ENCODE peak calls at places on chromosomes 13 and 19, in eight cellular contexts. One of them, this sample, is unnamed.

GRCh38 chr19:15871570-15871969 is 26.3 kb downstream of the CYP4F2 start:
- DNase-seq in ELF-1: no peak
- DNase-seq in EH: no peak
- DNase-seq in amniotic stem cell: no peak
- DNase-seq in mucosa of gallbladder: no peak
- DNase-seq in type B pancreatic cell: no peak
- DNase-seq in iris pigment epithelial cell: no peak
- DNase-seq in MV-4-11: no peak
- DNase-seq in this sample: no peak

GRCh38 chr13:41456768-41457588 is at the start of gene RGCC:
- DNase-seq in MV-4-11: peak; percentile 34
- DNase-seq in amniotic stem cell: no peak
- DNase-seq in EH: peak; percentile 54
- DNase-seq in type B pancreatic cell: peak; percentile 81
- DNase-seq in mucosa of gallbladder: peak; percentile 47
- DNase-seq in ELF-1: peak; percentile 75
- DNase-seq in iris pigment epithelial cell: peak; percentile 39
- DNase-seq in this sample: peak; percentile 62

GRCh38 chr13:86846501-86846900 is 824.7 kb upstream of the SLITRK5 start:
- DNase-seq in amniotic stem cell: no peak
- DNase-seq in mucosa of gallbladder: no peak
- DNase-seq in iris pigment epithelial cell: peak; percentile 50
- DNase-seq in MV-4-11: no peak
- DNase-seq in ELF-1: no peak
- DNase-seq in EH: no peak
- DNase-seq in type B pancreatic cell: no peak
- DNase-seq in this sample: no peak

GRCh38 chr13:23086951-23087350 is 93.8 kb upstream of the SGCG start:
- DNase-seq in EH: no peak
- DNase-seq in iris pigment epithelial cell: no peak
- DNase-seq in mucosa of gallbladder: no peak
- DNase-seq in type B pancreatic cell: no peak
- DNase-seq in amniotic stem cell: no peak
- DNase-seq in MV-4-11: no peak
- DNase-seq in ELF-1: no peak
- DNase-seq in this sample: no peak

GRCh38 chr19:48169585-48169973 is 565 bp downstream of the LIG1 start:
- DNase-seq in ELF-1: peak; percentile 58
- DNase-seq in mucosa of gallbladder: peak; percentile 80
- DNase-seq in type B pancreatic cell: peak; percentile 88
- DNase-seq in iris pigment epithelial cell: peak; percentile 55
- DNase-seq in amniotic stem cell: peak; percentile 23
- DNase-seq in MV-4-11: peak; percentile 33
- DNase-seq in EH: peak; percentile 70
- DNase-seq in this sample: peak; percentile 63

GRCh38 chr13:65784088-65784816 is 1445.9 kb downstream of the PCDH9 start:
- DNase-seq in iris pigment epithelial cell: no peak
- DNase-seq in amniotic stem cell: no peak
- DNase-seq in type B pancreatic cell: no peak
- DNase-seq in ELF-1: no peak
- DNase-seq in mucosa of gallbladder: no peak
- DNase-seq in EH: no peak
- DNase-seq in MV-4-11: no peak
- DNase-seq in this sample: no peak

GRCh38 chr19:58325623-58326022 is 1.2 kb upstream of the ZSCAN22 start:
- DNase-seq in EH: no peak
- DNase-seq in type B pancreatic cell: no peak
- DNase-seq in MV-4-11: no peak
- DNase-seq in amniotic stem cell: no peak
- DNase-seq in iris pigment epithelial cell: peak; percentile 57
- DNase-seq in mucosa of gallbladder: no peak
- DNase-seq in ELF-1: no peak
- DNase-seq in this sample: no peak

GRCh38 chr19:5091576-5092215 is 122.8 kb downstream of the KDM4B start:
- DNase-seq in MV-4-11: no peak
- DNase-seq in ELF-1: no peak
- DNase-seq in iris pigment epithelial cell: no peak
- DNase-seq in type B pancreatic cell: no peak
- DNase-seq in mucosa of gallbladder: no peak
- DNase-seq in EH: no peak
- DNase-seq in amniotic stem cell: no peak
- DNase-seq in this sample: no peak

GRCh38 chr19:611506-611869 is 21.8 kb downstream of the HCN2 start:
- DNase-seq in amniotic stem cell: peak; percentile 71
- DNase-seq in iris pigment epithelial cell: peak; percentile 98
- DNase-seq in EH: peak; percentile 99
- DNase-seq in type B pancreatic cell: no peak
- DNase-seq in mucosa of gallbladder: no peak
- DNase-seq in MV-4-11: no peak
- DNase-seq in ELF-1: no peak
- DNase-seq in this sample: peak; percentile 97

GRCh38 chr13:82947121-82948077 is 934.9 kb downstream of the SLITRK1 start:
- DNase-seq in amniotic stem cell: no peak
- DNase-seq in mucosa of gallbladder: no peak
- DNase-seq in iris pigment epithelial cell: peak; percentile 20
- DNase-seq in type B pancreatic cell: no peak
- DNase-seq in ELF-1: no peak
- DNase-seq in EH: peak; percentile 59
- DNase-seq in MV-4-11: no peak
- DNase-seq in this sample: peak; percentile 63

GRCh38 chr19:1038995-1039645 is 787 bp upstream of the ABCA7 start:
- DNase-seq in type B pancreatic cell: no peak
- DNase-seq in MV-4-11: no peak
- DNase-seq in iris pigment epithelial cell: no peak
- DNase-seq in mucosa of gallbladder: no peak
- DNase-seq in EH: peak; percentile 56
- DNase-seq in amniotic stem cell: no peak
- DNase-seq in ELF-1: peak; percentile 24
- DNase-seq in this sample: peak; percentile 31

GRCh38 chr13:100045355-100045754 is 43.5 kb upstream of the PCCA start:
- DNase-seq in mucosa of gallbladder: no peak
- DNase-seq in ELF-1: no peak
- DNase-seq in iris pigment epithelial cell: no peak
- DNase-seq in MV-4-11: no peak
- DNase-seq in type B pancreatic cell: no peak
- DNase-seq in EH: no peak
- DNase-seq in amniotic stem cell: no peak
- DNase-seq in this sample: no peak

GRCh38 chr19:49799798-49800376 is 13.2 kb downstream of the FUZ start:
- DNase-seq in ELF-1: peak; percentile 58
- DNase-seq in amniotic stem cell: no peak
- DNase-seq in MV-4-11: no peak
- DNase-seq in EH: no peak
- DNase-seq in iris pigment epithelial cell: no peak
- DNase-seq in mucosa of gallbladder: no peak
- DNase-seq in type B pancreatic cell: no peak
- DNase-seq in this sample: no peak

GRCh38 chr13:26213345-26213744 is 8.8 kb downstream of the RNF6 start:
- DNase-seq in mucosa of gallbladder: no peak
- DNase-seq in iris pigment epithelial cell: no peak
- DNase-seq in ELF-1: no peak
- DNase-seq in amniotic stem cell: no peak
- DNase-seq in MV-4-11: no peak
- DNase-seq in type B pancreatic cell: no peak
- DNase-seq in EH: no peak
- DNase-seq in this sample: no peak

GRCh38 chr19:53908106-53908932 is 759 bp upstream of the CACNG7 start:
- DNase-seq in MV-4-11: no peak
- DNase-seq in mucosa of gallbladder: no peak
- DNase-seq in amniotic stem cell: no peak
- DNase-seq in iris pigment epithelial cell: peak; percentile 53
- DNase-seq in EH: peak; percentile 50
- DNase-seq in ELF-1: peak; percentile 83
- DNase-seq in type B pancreatic cell: no peak
- DNase-seq in this sample: peak; percentile 51

GRCh38 chr13:36919206-36919832 is 719 bp downstream of the SMAD9 start:
- DNase-seq in ELF-1: peak; percentile 65
- DNase-seq in type B pancreatic cell: no peak
- DNase-seq in MV-4-11: no peak
- DNase-seq in amniotic stem cell: no peak
- DNase-seq in iris pigment epithelial cell: peak; percentile 22
- DNase-seq in mucosa of gallbladder: no peak
- DNase-seq in EH: peak; percentile 47
- DNase-seq in this sample: peak; percentile 44

GRCh38 chr19:27974082-27974513 is 1238.9 kb downstream of the UQCRFS1 start:
- DNase-seq in mucosa of gallbladder: peak; percentile 25
- DNase-seq in type B pancreatic cell: no peak
- DNase-seq in amniotic stem cell: no peak
- DNase-seq in ELF-1: peak; percentile 42
- DNase-seq in EH: no peak
- DNase-seq in MV-4-11: peak; percentile 40
- DNase-seq in iris pigment epithelial cell: peak; percentile 6
- DNase-seq in this sample: peak; percentile 16

GRCh38 chr13:33577037-33577436 is 240.9 kb upstream of the RFC3 start:
- DNase-seq in mucosa of gallbladder: no peak
- DNase-seq in type B pancreatic cell: no peak
- DNase-seq in MV-4-11: no peak
- DNase-seq in EH: peak; percentile 7
- DNase-seq in iris pigment epithelial cell: peak; percentile 32
- DNase-seq in ELF-1: no peak
- DNase-seq in amniotic stem cell: no peak
- DNase-seq in this sample: no peak

GRCh38 chr13:21902709-21903098 is 231.8 kb downstream of the FGF9 start:
- DNase-seq in ELF-1: no peak
- DNase-seq in mucosa of gallbladder: no peak
- DNase-seq in type B pancreatic cell: no peak
- DNase-seq in amniotic stem cell: no peak
- DNase-seq in MV-4-11: no peak
- DNase-seq in EH: no peak
- DNase-seq in iris pigment epithelial cell: no peak
- DNase-seq in this sample: no peak

GRCh38 chr13:74767031-74767430 is 632.8 kb upstream of the KLF12 start:
- DNase-seq in mucosa of gallbladder: no peak
- DNase-seq in ELF-1: no peak
- DNase-seq in amniotic stem cell: peak; percentile 17
- DNase-seq in EH: peak; percentile 73
- DNase-seq in MV-4-11: peak; percentile 81
- DNase-seq in iris pigment epithelial cell: peak; percentile 80
- DNase-seq in type B pancreatic cell: no peak
- DNase-seq in this sample: peak; percentile 69

GRCh38 chr19:51807111-51807701 is 12.2 kb downstream of the FPR3 start:
- DNase-seq in type B pancreatic cell: no peak
- DNase-seq in ELF-1: peak; percentile 87
- DNase-seq in amniotic stem cell: no peak
- DNase-seq in iris pigment epithelial cell: peak; percentile 48
- DNase-seq in EH: peak; percentile 44
- DNase-seq in MV-4-11: peak; percentile 92
- DNase-seq in mucosa of gallbladder: no peak
- DNase-seq in this sample: peak; percentile 64

GRCh38 chr13:107202371-107203023 is 634.6 kb upstream of the ARGLU1 start:
- DNase-seq in iris pigment epithelial cell: peak; percentile 88
- DNase-seq in amniotic stem cell: no peak
- DNase-seq in EH: no peak
- DNase-seq in ELF-1: no peak
- DNase-seq in MV-4-11: no peak
- DNase-seq in type B pancreatic cell: no peak
- DNase-seq in mucosa of gallbladder: peak; percentile 50
- DNase-seq in this sample: no peak

GRCh38 chr19:42323852-42324654 is 1.4 kb upstream of the MEGF8 start:
- DNase-seq in amniotic stem cell: no peak
- DNase-seq in iris pigment epithelial cell: no peak
- DNase-seq in mucosa of gallbladder: no peak
- DNase-seq in type B pancreatic cell: no peak
- DNase-seq in EH: no peak
- DNase-seq in MV-4-11: no peak
- DNase-seq in ELF-1: no peak
- DNase-seq in this sample: peak; percentile 26